ENCODE peak calls at places on chromosomes 13 and 19, in nine cellular contexts. M is CD4-positive, alpha-beta T cell; S is NCI-H345; F is left cardiac atrium; I is right cardiac atrium; K is thoracic aorta; H is posterior cingulate gyrus; U is mesendoderm; Z is upper lobe of right lung. D is an unnamed sample.

GRCh38 chr19:11361037-11361770 is 6.0 kb downstream of the PLPPR2 start:
- DNase-seq in M (no peak), S (no peak), F (peak), I (peak), K (no peak), H (no peak), U (peak), Z (peak), D (no peak)

GRCh38 chr19:5951338-5951861 is 26.5 kb downstream of the RANBP3 start:
- DNase-seq in M (no peak), S (no peak), F (peak), I (peak), K (no peak), H (peak), U (peak), Z (peak), D (no peak)

GRCh38 chr13:94325660-94326059 is 153.8 kb downstream of the DCT start:
- DNase-seq in M (no peak), S (no peak), F (no peak), I (no peak), K (no peak), H (no peak), U (peak), Z (no peak), D (no peak)

GRCh38 chr19:58584498-58585441 is 11.6 kb upstream of the MZF1 start:
- DNase-seq in M (no peak), S (no peak), F (no peak), I (no peak), K (no peak), H (no peak), U (no peak), Z (no peak), D (no peak)

GRCh38 chr19:48255376-48256303 is at the start of gene CARD8:
- DNase-seq in M (peak), S (peak), F (peak), I (peak), K (peak), H (peak), U (peak), Z (peak), D (no peak)

GRCh38 chr19:46133777-46134231 is 9.3 kb upstream of the IGFL3 start:
- DNase-seq in M (no peak), S (no peak), F (no peak), I (no peak), K (no peak), H (no peak), U (peak), Z (no peak), D (no peak)

GRCh38 chr19:8663920-8664670 is 33.7 kb downstream of the NFILZ start:
- DNase-seq in M (no peak), S (no peak), F (no peak), I (peak), K (no peak), H (peak), U (no peak), Z (no peak), D (no peak)

GRCh38 chr19:8476524-8476923 is 25.9 kb downstream of the PRAM1 start:
- DNase-seq in M (no peak), S (no peak), F (no peak), I (no peak), K (no peak), H (no peak), U (no peak), Z (no peak), D (no peak)

GRCh38 chr19:1016647-1017114 is 4.2 kb downstream of the TMEM259 start:
- DNase-seq in M (no peak), S (no peak), F (no peak), I (no peak), K (no peak), H (no peak), U (no peak), Z (no peak), D (no peak)

GRCh38 chr13:29497137-29497654 is 98.3 kb downstream of the SLC7A1 start:
- DNase-seq in M (no peak), S (no peak), F (peak), I (peak), K (no peak), H (peak), U (peak), Z (peak), D (no peak)

GRCh38 chr13:112062619-112063308 is 4.2 kb upstream of the SOX1 start:
- DNase-seq in M (no peak), S (no peak), F (no peak), I (no peak), K (no peak), H (peak), U (peak), Z (no peak), D (no peak)

GRCh38 chr13:43797869-43798268 is 11.1 kb upstream of the ENOX1 start:
- DNase-seq in M (no peak), S (no peak), F (no peak), I (no peak), K (no peak), H (no peak), U (no peak), Z (no peak), D (no peak)

GRCh38 chr13:113754691-113755090 is 4.3 kb upstream of the TMEM255B start:
- DNase-seq in M (no peak), S (no peak), F (no peak), I (peak), K (no peak), H (peak), U (no peak), Z (peak), D (no peak)

GRCh38 chr19:51123381-51124186 is 1.1 kb upstream of the SIGLEC9 start:
- DNase-seq in M (no peak), S (no peak), F (no peak), I (no peak), K (no peak), H (peak), U (no peak), Z (peak), D (no peak)

GRCh38 chr19:19533826-19534225 is 4.2 kb upstream of the CILP2 start:
- DNase-seq in M (no peak), S (no peak), F (no peak), I (no peak), K (no peak), H (no peak), U (no peak), Z (no peak), D (no peak)

GRCh38 chr13:35617420-35617819 is 140.9 kb upstream of the MAB21L1 start:
- DNase-seq in M (no peak), S (no peak), F (no peak), I (no peak), K (no peak), H (no peak), U (no peak), Z (no peak), D (no peak)

GRCh38 chr13:106349080-106349841 is 186.2 kb downstream of the EFNB2 start:
- DNase-seq in M (no peak), S (peak), F (peak), I (peak), K (no peak), H (peak), U (peak), Z (peak), D (no peak)

GRCh38 chr19:50460161-50460765 is 16.0 kb upstream of the EMC10 start:
- DNase-seq in M (no peak), S (no peak), F (no peak), I (peak), K (no peak), H (no peak), U (no peak), Z (no peak), D (no peak)

GRCh38 chr19:31448221-31448657 is 99.0 kb upstream of the TSHZ3 start:
- DNase-seq in M (no peak), S (no peak), F (peak), I (peak), K (no peak), H (peak), U (peak), Z (peak), D (no peak)

GRCh38 chr19:13978306-13978705 is 26.0 kb downstream of the DCAF15 start:
- DNase-seq in M (no peak), S (no peak), F (peak), I (peak), K (peak), H (peak), U (peak), Z (peak), D (no peak)

D was measured in cortex of kidney.